ENCODE peak calls at places on chromosomes 16 and 17, in five cellular contexts. O, S, A, G and V are unnamed samples.

GRCh38 chr17:73203135-73203787 is 10.4 kb downstream of the COG1 start:
- DNase-seq in O (no peak), S (no peak), A (no peak), G (no peak), V (no peak)

GRCh38 chr17:41835214-41835799 is 725 bp downstream of the NT5C3B start:
- DNase-seq in O (no peak), S (no peak), A (no peak), G (peak), V (no peak)

GRCh38 chr17:11561702-11562101 is 36.6 kb upstream of the DNAH9 start:
- DNase-seq in O (no peak), S (no peak), A (no peak), G (no peak), V (no peak)

GRCh38 chr17:57675988-57676387 is 69.1 kb downstream of the CCDC182 start:
- DNase-seq in O (no peak), S (no peak), A (no peak), G (no peak), V (no peak)

GRCh38 chr17:48492401-48493298 is 38.2 kb downstream of the HOXB1 start:
- DNase-seq in O (peak), S (no peak), A (peak), G (peak), V (no peak)

GRCh38 chr17:7716901-7717755 is at the start of gene DNAH2:
- DNase-seq in O (no peak), S (peak), A (peak), G (peak), V (peak)

GRCh38 chr17:41655611-41656111 is 31.3 kb upstream of the KRT17 start:
- DNase-seq in O (no peak), S (no peak), A (no peak), G (no peak), V (no peak)

GRCh38 chr17:73414171-73414955 is 102.6 kb upstream of the CDC42EP4 start:
- DNase-seq in O (no peak), S (no peak), A (no peak), G (no peak), V (no peak)

GRCh38 chr17:36204724-36205500 is 6.0 kb upstream of the CCL4L2 start:
- DNase-seq in O (no peak), S (no peak), A (no peak), G (no peak), V (no peak)

GRCh38 chr16:11256657-11257130 is 690 bp upstream of the SOCS1 start:
- DNase-seq in O (no peak), S (no peak), A (peak), G (no peak), V (no peak)

GRCh38 chr16:58462997-58463891 is 36.7 kb upstream of the NDRG4 start:
- DNase-seq in O (no peak), S (no peak), A (no peak), G (no peak), V (no peak)

GRCh38 chr17:30821751-30822723 is 2.5 kb downstream of the CRLF3 start:
- DNase-seq in O (no peak), S (no peak), A (no peak), G (no peak), V (no peak)

GRCh38 chr16:9360075-9360474 is 268.6 kb downstream of the HAPSTR1 start:
- DNase-seq in O (no peak), S (no peak), A (no peak), G (no peak), V (no peak)

GRCh38 chr16:23164736-23165135 is 15.5 kb upstream of the USP31 start:
- DNase-seq in O (no peak), S (no peak), A (no peak), G (no peak), V (no peak)

GRCh38 chr16:29806641-29807425 is 504 bp downstream of the MAZ start:
- DNase-seq in O (no peak), S (peak), A (peak), G (peak), V (no peak)

GRCh38 chr17:83080641-83081560 is 1.5 kb downstream of the METRNL start:
- DNase-seq in O (peak), S (no peak), A (no peak), G (no peak), V (no peak)

GRCh38 chr16:7315813-7316212 is 16.8 kb upstream of the RBFOX1 start:
- DNase-seq in O (no peak), S (no peak), A (no peak), G (no peak), V (no peak)

GRCh38 chr17:40063915-40064531 is 1.3 kb downstream of the THRA start:
- DNase-seq in O (no peak), S (no peak), A (no peak), G (no peak), V (no peak)

GRCh38 chr17:10614536-10615155 is 42.5 kb downstream of the MYH3 start:
- DNase-seq in O (no peak), S (no peak), A (peak), G (peak), V (no peak)

GRCh38 chr17:81810476-81810875 is 6.5 kb downstream of the GCGR start:
- DNase-seq in O (no peak), S (no peak), A (no peak), G (no peak), V (no peak)

GRCh38 chr17:42679001-42679491 is 2.3 kb upstream of the PLEKHH3 start:
- DNase-seq in O (no peak), S (no peak), A (peak), G (peak), V (no peak)

GRCh38 chr16:48523415-48524204 is 86.4 kb downstream of the N4BP1 start:
- DNase-seq in O (no peak), S (no peak), A (no peak), G (no peak), V (no peak)

GRCh38 chr17:199195-199604 is 17.8 kb upstream of the DOC2B start:
- DNase-seq in O (no peak), S (no peak), A (no peak), G (no peak), V (no peak)

GRCh38 chr16:21277927-21278706 is at the start of gene CRYM:
- DNase-seq in O (peak), S (no peak), A (peak), G (peak), V (no peak)

GRCh38 chr17:75521951-75522727 is 3.4 kb upstream of the LLGL2 start:
- DNase-seq in O (no peak), S (no peak), A (peak), G (no peak), V (no peak)

GRCh38 chr17:28244446-28244845 is 74.6 kb upstream of the TMEM97 start:
- DNase-seq in O (no peak), S (no peak), A (no peak), G (no peak), V (no peak)

GRCh38 chr17:64385187-64386083 is 5.2 kb downstream of the PECAM1 start:
- DNase-seq in O (no peak), S (peak), A (peak), G (peak), V (no peak)

GRCh38 chr16:3915438-3916250 is 35.1 kb upstream of the CREBBP start:
- DNase-seq in O (no peak), S (no peak), A (no peak), G (no peak), V (no peak)

GRCh38 chr17:73401911-73402310 is 90.1 kb upstream of the CDC42EP4 start:
- DNase-seq in O (no peak), S (no peak), A (peak), G (no peak), V (no peak)

GRCh38 chr17:36089888-36090836 is at the start of gene CCL3:
- DNase-seq in O (no peak), S (no peak), A (peak), G (no peak), V (no peak)

GRCh38 chr17:46158323-46159296 is 34.6 kb downstream of the KANSL1 start:
- DNase-seq in O (no peak), S (no peak), A (no peak), G (no peak), V (no peak)